ENCODE peak calls at places on chromosome 9, in eight cellular contexts. L is epithelial cell of esophagus; D is CD4-positive, alpha-beta T cell; R is A673; P is cardiac muscle cell; I is dorsolateral prefrontal cortex; Q is A549; H is WTC11. Z is an unnamed sample.

GRCh38 chr9:107397076-107398049 is 92.2 kb downstream of the KLF4 start:
- DNase-seq in L (peak), D (no peak), R (no peak), P (peak), I (no peak), Q (no peak), H (no peak), Z (no peak)

GRCh38 chr9:76297721-76298239 is 96.4 kb downstream of the RFK start:
- DNase-seq in L (no peak), D (no peak), R (no peak), P (peak), I (no peak), Q (no peak), H (no peak), Z (no peak)

GRCh38 chr9:107890921-107891465 is 401.4 kb upstream of the KLF4 start:
- DNase-seq in L (no peak), D (no peak), R (no peak), P (no peak), I (no peak), Q (no peak), H (no peak), Z (no peak)

GRCh38 chr9:94945191-94946144 is 219.0 kb downstream of the AOPEP start:
- DNase-seq in L (peak), D (no peak), R (peak), P (peak), I (peak), Q (peak), H (no peak), Z (no peak)

GRCh38 chr9:108469654-108470053 is 386.1 kb downstream of the ACTL7B start:
- DNase-seq in L (no peak), D (no peak), R (no peak), P (peak), I (no peak), Q (no peak), H (no peak), Z (no peak)

GRCh38 chr9:69255591-69255990 is 69.4 kb upstream of the ENTREP1 start:
- DNase-seq in L (no peak), D (no peak), R (no peak), P (no peak), I (no peak), Q (no peak), H (no peak), Z (no peak)

GRCh38 chr9:81878530-81878929 is 49.7 kb upstream of the SPATA31D4 start:
- DNase-seq in L (no peak), D (no peak), R (no peak), P (no peak), I (no peak), Q (no peak), H (no peak), Z (no peak)

GRCh38 chr9:131398204-131398603 is 4.3 kb downstream of the PRRC2B start:
- DNase-seq in L (no peak), D (peak), R (no peak), P (no peak), I (no peak), Q (no peak), H (no peak), Z (no peak)

GRCh38 chr9:116370587-116370986 is 217.0 kb downstream of the PAPPA start:
- DNase-seq in L (no peak), D (no peak), R (no peak), P (no peak), I (no peak), Q (no peak), H (no peak), Z (no peak)

GRCh38 chr9:123283455-123283854 is 15.1 kb upstream of the STRBP start:
- DNase-seq in L (no peak), D (no peak), R (no peak), P (no peak), I (no peak), Q (no peak), H (no peak), Z (no peak)

GRCh38 chr9:28135571-28135970 is 562.3 kb upstream of the C9orf72 start:
- DNase-seq in L (peak), D (no peak), R (peak), P (no peak), I (no peak), Q (no peak), H (no peak), Z (no peak)

GRCh38 chr9:18675345-18675744 is 201.4 kb downstream of the ADAMTSL1 start:
- DNase-seq in L (no peak), D (no peak), R (peak), P (peak), I (no peak), Q (no peak), H (no peak), Z (no peak)

GRCh38 chr9:136024286-136024685 is 63.1 kb upstream of the UBAC1 start:
- DNase-seq in L (no peak), D (no peak), R (no peak), P (no peak), I (no peak), Q (no peak), H (no peak), Z (no peak)

GRCh38 chr9:105204416-105204815 is 40.0 kb upstream of the SLC44A1 start:
- DNase-seq in L (no peak), D (no peak), R (no peak), P (peak), I (no peak), Q (no peak), H (no peak), Z (no peak)

GRCh38 chr9:137277329-137278041 is at the start of gene TOR4A:
- DNase-seq in L (peak), D (no peak), R (no peak), P (peak), I (peak), Q (peak), H (peak), Z (no peak)

GRCh38 chr9:2780326-2780725 is 63.0 kb downstream of the KCNV2 start:
- DNase-seq in L (no peak), D (no peak), R (no peak), P (no peak), I (no peak), Q (no peak), H (no peak), Z (no peak)

GRCh38 chr9:70639853-70640814 is 225.7 kb upstream of the KLF9 start:
- DNase-seq in L (peak), D (no peak), R (peak), P (peak), I (peak), Q (peak), H (no peak), Z (no peak)

GRCh38 chr9:36018755-36019720 is 17.7 kb upstream of the RECK start:
- DNase-seq in L (no peak), D (no peak), R (no peak), P (no peak), I (no peak), Q (no peak), H (no peak), Z (no peak)

GRCh38 chr9:124782661-124783574 is 6.0 kb downstream of the OLFML2A start:
- DNase-seq in L (no peak), D (no peak), R (no peak), P (no peak), I (peak), Q (no peak), H (peak), Z (no peak)

GRCh38 chr9:3224931-3225330 is 300.9 kb downstream of the RFX3 start:
- DNase-seq in L (no peak), D (no peak), R (peak), P (peak), I (peak), Q (no peak), H (no peak), Z (no peak)

GRCh38 chr9:129489838-129490582 is 130.9 kb downstream of the C9orf50 start:
- DNase-seq in L (no peak), D (peak), R (no peak), P (peak), I (peak), Q (no peak), H (no peak), Z (no peak)

GRCh38 chr9:130712564-130713285 is 19.1 kb downstream of the EXOSC2 start:
- DNase-seq in L (peak), D (peak), R (peak), P (peak), I (peak), Q (peak), H (peak), Z (peak)

GRCh38 chr9:77751341-77752091 is 103.4 kb upstream of the GNA14 start:
- DNase-seq in L (peak), D (no peak), R (peak), P (peak), I (no peak), Q (peak), H (no peak), Z (no peak)

GRCh38 chr9:99918134-99918533 is 11.7 kb downstream of the STX17 start:
- DNase-seq in L (no peak), D (no peak), R (no peak), P (no peak), I (no peak), Q (no peak), H (no peak), Z (no peak)

GRCh38 chr9:79812507-79813261 is 240.9 kb downstream of the TLE4 start:
- DNase-seq in L (no peak), D (no peak), R (peak), P (no peak), I (no peak), Q (no peak), H (no peak), Z (no peak)

GRCh38 chr9:95696701-95697100 is 178.8 kb upstream of the ERCC6L2 start:
- DNase-seq in L (no peak), D (no peak), R (no peak), P (no peak), I (no peak), Q (no peak), H (no peak), Z (no peak)

GRCh38 chr9:123072407-123072995 is 39.0 kb downstream of the GPR21 start:
- DNase-seq in L (no peak), D (no peak), R (no peak), P (no peak), I (no peak), Q (no peak), H (no peak), Z (no peak)

GRCh38 chr9:114098660-114099522 is at the start of gene KIF12:
- DNase-seq in L (peak), D (no peak), R (peak), P (no peak), I (no peak), Q (peak), H (peak), Z (peak)

GRCh38 chr9:136292591-136293448 is 11.1 kb downstream of the CCDC187 start:
- DNase-seq in L (no peak), D (no peak), R (no peak), P (no peak), I (no peak), Q (no peak), H (no peak), Z (no peak)

GRCh38 chr9:136333486-136333885 is 6.1 kb downstream of the GPSM1 start:
- DNase-seq in L (no peak), D (no peak), R (no peak), P (no peak), I (no peak), Q (no peak), H (no peak), Z (no peak)

GRCh38 chr9:15403155-15403554 is 19.5 kb upstream of the SNAPC3 start:
- DNase-seq in L (peak), D (no peak), R (peak), P (no peak), I (no peak), Q (peak), H (peak), Z (no peak)

GRCh38 chr9:124368692-124369091 is 46.5 kb downstream of the PSMB7 start:
- DNase-seq in L (no peak), D (no peak), R (no peak), P (no peak), I (no peak), Q (no peak), H (no peak), Z (no peak)

GRCh38 chr9:26746357-26747072 is 146.1 kb downstream of the CAAP1 start:
- DNase-seq in L (peak), D (no peak), R (no peak), P (peak), I (no peak), Q (peak), H (no peak), Z (no peak)

GRCh38 chr9:3497406-3497805 is 28.4 kb downstream of the RFX3 start:
- DNase-seq in L (peak), D (no peak), R (no peak), P (peak), I (no peak), Q (no peak), H (no peak), Z (no peak)

GRCh38 chr9:93218671-93219420 is 34.9 kb downstream of the WNK2 start:
- DNase-seq in L (no peak), D (no peak), R (no peak), P (no peak), I (no peak), Q (no peak), H (no peak), Z (no peak)

GRCh38 chr9:133955821-133956411 is 36.2 kb downstream of the VAV2 start:
- DNase-seq in L (no peak), D (peak), R (peak), P (peak), I (no peak), Q (no peak), H (peak), Z (no peak)
- TF ChIP-seq CTCF in L (no peak), D (no peak), R (no peak), P (peak), I (no peak), Q (no peak), H (no peak), Z (peak)

GRCh38 chr9:134694368-134694665 is 52.7 kb downstream of the COL5A1 start:
- DNase-seq in L (no peak), D (no peak), R (no peak), P (no peak), I (no peak), Q (no peak), H (no peak), Z (no peak)

GRCh38 chr9:134694714-134695113 is 53.1 kb downstream of the COL5A1 start:
- DNase-seq in L (no peak), D (no peak), R (no peak), P (no peak), I (no peak), Q (no peak), H (no peak), Z (no peak)

GRCh38 chr9:134693641-134694367 is 52.2 kb downstream of the COL5A1 start:
- DNase-seq in L (no peak), D (no peak), R (no peak), P (no peak), I (no peak), Q (no peak), H (no peak), Z (no peak)

GRCh38 chr9:134696433-134696832 is 54.8 kb downstream of the COL5A1 start:
- DNase-seq in L (no peak), D (no peak), R (no peak), P (no peak), I (no peak), Q (no peak), H (no peak), Z (no peak)

GRCh38 chr9:134695144-134695543 is 53.5 kb downstream of the COL5A1 start:
- DNase-seq in L (no peak), D (no peak), R (no peak), P (no peak), I (no peak), Q (no peak), H (no peak), Z (no peak)
- TF ChIP-seq CTCF in L (no peak), D (no peak), R (no peak), P (no peak), I (no peak), Q (no peak), H (no peak), Z (no peak)

DNA sequence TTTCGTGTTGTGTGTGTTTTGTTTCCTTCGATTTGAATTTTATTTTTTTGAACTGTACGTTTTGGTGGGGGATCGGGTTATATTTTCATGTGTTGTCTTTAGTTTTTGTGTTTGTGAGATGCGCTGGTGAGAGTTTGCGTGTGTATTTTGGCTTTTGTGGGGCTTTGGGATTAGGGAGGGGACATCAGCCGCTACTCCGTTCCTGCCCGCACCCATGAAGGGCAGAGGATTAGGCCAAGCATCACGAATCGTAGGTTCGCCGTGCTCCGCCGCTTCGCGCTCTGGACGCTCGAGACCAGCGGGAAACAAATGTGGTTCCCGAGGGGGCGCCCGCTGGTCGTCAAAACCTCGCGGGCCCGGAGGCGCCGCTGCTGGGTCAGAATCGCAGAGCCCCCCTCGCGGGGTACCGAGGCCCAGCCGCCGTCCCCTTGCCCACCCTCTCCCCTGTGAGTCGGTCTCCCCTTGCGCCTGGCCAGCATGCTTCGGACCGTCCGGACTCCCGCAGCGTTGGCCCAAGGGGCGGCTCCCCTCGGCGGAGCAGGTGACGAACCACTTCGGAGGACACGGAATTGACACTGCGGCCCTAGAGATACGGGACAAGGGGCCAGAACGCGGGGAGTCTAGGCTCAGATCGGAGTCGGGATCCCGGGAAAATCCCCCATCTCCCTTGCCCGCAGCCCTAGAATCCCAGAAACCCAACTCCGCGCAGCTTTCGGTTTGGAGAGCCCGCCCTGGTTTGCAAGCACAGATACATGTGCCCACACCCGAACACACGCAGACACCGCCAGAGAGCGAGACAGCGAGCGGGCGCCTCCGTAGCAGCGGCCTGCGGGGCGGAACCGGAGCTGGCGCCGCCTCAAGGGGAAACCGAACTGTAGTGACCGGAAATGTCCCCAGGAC is 2.4 kb upstream of the PAX5 start:
- DNase-seq in L (peak), D (no peak), R (peak), P (peak), I (no peak), Q (no peak), H (peak), Z (no peak)
- TF ChIP-seq CTCF in L (no peak), D (no peak), R (peak), P (no peak), I (no peak), Q (no peak), H (no peak), Z (no peak)

DNA sequence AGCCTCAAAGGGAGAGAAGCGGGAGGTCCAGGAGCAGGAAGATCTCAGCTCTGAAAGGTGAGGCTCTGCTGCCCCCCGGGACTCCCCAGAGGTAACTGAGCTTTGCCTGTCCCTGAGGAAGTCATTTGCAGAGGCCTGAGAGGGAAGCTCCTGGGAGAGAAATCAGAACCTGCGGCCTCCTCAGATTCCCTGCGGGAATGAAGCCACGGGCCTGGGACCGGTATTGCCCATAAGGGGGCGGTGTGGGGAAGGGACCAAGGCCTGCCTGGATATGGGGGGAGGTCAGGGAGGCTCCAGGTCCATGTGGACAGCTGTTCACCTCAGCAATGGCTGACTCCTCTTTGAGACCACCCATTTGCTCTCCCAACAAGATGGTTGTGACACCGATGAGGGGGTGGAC is 1.3 kb downstream of the SPATA31E1 start:
- DNase-seq in L (no peak), D (no peak), R (no peak), P (no peak), I (no peak), Q (peak), H (peak), Z (no peak)
- TF ChIP-seq CTCF in L (no peak), D (no peak), R (peak), P (peak), I (no peak), Q (peak), H (peak), Z (peak)

Z was measured in progenitor cell of endocrine pancreas.